ENCODE peak calls at places on chromosomes 7 and 10, in six cellular contexts. C is HCT116, B is cardiac muscle cell, J is stomach, U is mesenchymal stem cell, O is HepG2. E is an unnamed sample.
A peak's percentile ranks its signal among the peaks of the same experiment; 100 is the strongest.

GRCh38 chr10:34333513-34333912 is 481.6 kb downstream of the PARD3 start:
- DNase-seq in O (no peak), C (no peak), U (no peak), J (no peak), B (peak; percentile 27), E (no peak)

GRCh38 chr7:11212816-11213215 is 239.1 kb downstream of the PHF14 start:
- DNase-seq in O (no peak), C (no peak), U (peak; percentile 77), B (peak; percentile 15), J (no peak), E (no peak)

GRCh38 chr7:117478796-117479479 is 887 bp upstream of the CFTR start:
- DNase-seq in O (no peak), U (peak; percentile 16), B (no peak), C (no peak), J (no peak), E (no peak)

GRCh38 chr7:167976-168791 is 24.2 kb upstream of the FAM20C start:
- DNase-seq in U (no peak), J (no peak), C (no peak), O (no peak), B (no peak), E (peak; percentile 38)

GRCh38 chr10:26555719-26556368 is 117.7 kb downstream of the APBB1IP start:
- DNase-seq in B (peak; percentile 91), O (peak; percentile 24), C (no peak), U (no peak), J (peak; percentile 69), E (peak; percentile 64)

GRCh38 chr7:77427996-77428603 is 12.0 kb upstream of the GSAP start:
- DNase-seq in O (no peak), C (no peak), J (no peak), B (peak; percentile 67), U (peak; percentile 64), E (no peak)

GRCh38 chr7:150941351-150941982 is 36.7 kb downstream of the KCNH2 start:
- DNase-seq in O (no peak), B (no peak), U (no peak), J (no peak), C (no peak), E (peak; percentile 32)

GRCh38 chr7:17947606-17948005 is 7.3 kb upstream of the SNX13 start:
- DNase-seq in J (no peak), B (no peak), C (no peak), O (no peak), U (no peak), E (no peak)

GRCh38 chr10:112984756-112985155 is 34.7 kb downstream of the TCF7L2 start:
- DNase-seq in O (no peak), U (no peak), C (no peak), B (no peak), J (no peak), E (no peak)

GRCh38 chr7:29563590-29564454 is at the start of gene PRR15:
- DNase-seq in O (peak; percentile 64), J (peak; percentile 89), C (peak; percentile 76), U (peak; percentile 31), B (peak; percentile 40), E (peak; percentile 59)

GRCh38 chr10:129909080-129909479 is 55.0 kb downstream of the EBF3 start:
- DNase-seq in B (no peak), C (no peak), J (no peak), U (no peak), O (no peak), E (no peak)

GRCh38 chr7:70598976-70599375 is 533.0 kb upstream of the GALNT17 start:
- DNase-seq in J (peak; percentile 75), O (no peak), C (no peak), B (peak; percentile 27), U (no peak), E (no peak)

GRCh38 chr7:123643495-123644428 is 11.9 kb upstream of the LMOD2 start:
- DNase-seq in B (peak; percentile 83), C (peak; percentile 66), J (no peak), O (peak; percentile 60), U (peak; percentile 75), E (no peak)

GRCh38 chr10:5584895-5585516 is 60.2 kb downstream of the CALML3 start:
- DNase-seq in C (peak; percentile 86), O (peak; percentile 62), U (peak; percentile 81), B (peak; percentile 49), J (no peak), E (peak; percentile 38)

GRCh38 chr10:95742529-95742884 is 13.5 kb upstream of the ENTPD1 start:
- DNase-seq in U (no peak), J (peak; percentile 88), C (no peak), B (peak; percentile 81), O (peak; percentile 87), E (no peak)

GRCh38 chr10:118374404-118374803 is 32.3 kb upstream of the FAM204A start:
- DNase-seq in B (no peak), C (no peak), O (no peak), U (no peak), J (no peak), E (no peak)

GRCh38 chr10:70774810-70775678 is 10.1 kb downstream of the TBATA start:
- DNase-seq in C (no peak), O (peak; percentile 8), B (no peak), U (no peak), J (peak; percentile 82), E (peak; percentile 49)

GRCh38 chr10:92850186-92850585 is 1.9 kb downstream of the EXOC6 start:
- DNase-seq in O (no peak), J (no peak), B (no peak), C (no peak), U (no peak), E (no peak)

GRCh38 chr10:68242051-68242450 is 10.1 kb upstream of the ATOH7 start:
- DNase-seq in C (no peak), B (no peak), U (no peak), J (no peak), O (no peak), E (no peak)

GRCh38 chr7:111537134-111537533 is 25.2 kb downstream of the IMMP2L start:
- DNase-seq in J (no peak), B (no peak), U (no peak), O (no peak), C (no peak), E (no peak)

GRCh38 chr10:28984431-28984830 is 304.4 kb upstream of the LYZL1 start:
- DNase-seq in B (peak; percentile 95), U (peak; percentile 84), O (peak; percentile 33), C (no peak), J (peak; percentile 88), E (peak; percentile 89)

GRCh38 chr10:35466661-35467060 is 130.4 kb downstream of the CCNY start:
- DNase-seq in C (no peak), O (no peak), B (no peak), U (no peak), J (no peak), E (no peak)

GRCh38 chr10:97762816-97763215 is 9.0 kb downstream of the SFRP5 start:
- DNase-seq in U (no peak), O (peak; percentile 81), C (no peak), J (no peak), B (peak; percentile 69), E (no peak)

GRCh38 chr10:133391249-133391635 is 2.7 kb upstream of the MTG1 start:
- DNase-seq in J (no peak), U (no peak), O (no peak), B (no peak), C (no peak), E (peak; percentile 42)

GRCh38 chr7:155448632-155449007 is 9.3 kb upstream of the EN2 start:
- DNase-seq in B (no peak), J (no peak), U (no peak), O (no peak), C (no peak), E (peak; percentile 38)
- H3K4me3 ChIP-seq in B (no peak overlapping the region), J (no peak overlapping the region), U (no peak overlapping the region), O (no peak overlapping the region), C (no peak overlapping the region), E (no peak overlapping the region)

DNA sequence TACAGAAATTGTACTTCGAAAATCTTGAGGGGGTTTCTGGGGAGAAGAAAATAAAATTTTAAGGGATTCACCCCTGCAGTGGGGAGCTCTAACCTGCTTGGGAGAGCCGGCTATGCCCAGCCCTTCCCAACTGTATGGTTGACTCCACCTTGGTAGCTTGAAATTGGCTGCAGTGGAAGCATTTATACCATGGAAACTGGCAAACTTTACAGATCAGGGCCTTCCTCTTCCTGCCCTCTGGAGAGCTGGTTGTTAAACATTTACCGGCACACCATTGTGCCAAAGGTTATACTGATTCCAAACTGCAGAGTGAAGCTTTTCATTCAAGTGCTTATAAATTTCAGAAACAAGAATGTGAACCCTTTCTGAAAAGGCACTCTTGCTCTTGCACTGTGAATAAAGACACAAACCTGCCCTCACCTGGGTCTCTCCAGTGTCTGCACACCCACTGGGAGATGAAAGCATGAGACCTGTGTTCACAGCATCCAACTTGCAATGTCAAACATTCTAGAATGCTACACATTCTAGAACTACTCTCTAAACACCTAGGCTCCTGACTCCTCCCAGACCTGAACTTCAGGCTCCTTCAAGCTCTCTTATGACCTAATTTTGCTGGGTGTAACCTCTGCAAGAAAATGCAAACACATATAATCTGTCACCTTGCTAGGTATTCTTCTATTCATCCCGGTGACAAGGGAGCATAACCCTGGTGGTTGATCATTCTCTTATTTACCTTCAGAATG is 44.7 kb downstream of the ABLIM1 start:
- DNase-seq in O (peak; percentile 54), C (no peak), J (peak; percentile 56), B (no peak), U (no peak), E (no peak)
- H3K4me1 ChIP-seq in O (peaks cover 33% of the 10 kb centered on the region), C (peaks cover 11% of the 10 kb centered on the region), J (peaks cover 17% of the 10 kb centered on the region), B (peaks cover 1% of the 10 kb centered on the region), U (peaks cover 8% of the 10 kb centered on the region), E (peaks cover 33% of the 10 kb centered on the region)

GRCh38 chr7:64628192-64628591 is 37.7 kb upstream of the ZNF107 start:
- DNase-seq in C (no peak), J (no peak), U (no peak), O (no peak), B (no peak), E (no peak)
- H3K36me3 ChIP-seq in C (no peaks in the 10 kb centered on the region), J (no peaks in the 10 kb centered on the region), U (no peaks in the 10 kb centered on the region), O (no peaks in the 10 kb centered on the region), B (no peaks in the 10 kb centered on the region), E (no peaks in the 10 kb centered on the region)

GRCh38 chr7:102125127-102125561 is 161.5 kb upstream of the SH2B2 start:
- DNase-seq in C (peak; percentile 79), U (peak; percentile 98), O (no peak), J (no peak), B (peak; percentile 87), E (peak; percentile 90)

GRCh38 chr7:102119925-102120324 is 166.7 kb upstream of the SH2B2 start:
- DNase-seq in O (no peak), J (no peak), B (no peak), C (no peak), U (no peak), E (no peak)

GRCh38 chr7:102120666-102121065 is 166.0 kb upstream of the SH2B2 start:
- DNase-seq in J (no peak), U (peak; percentile 33), C (no peak), B (no peak), O (no peak), E (no peak)

GRCh38 chr7:102119213-102119651 is 167.4 kb upstream of the SH2B2 start:
- DNase-seq in J (no peak), O (peak; percentile 13), U (no peak), B (peak; percentile 78), C (no peak), E (no peak)

GRCh38 chr7:102122026-102122425 is 164.6 kb upstream of the SH2B2 start:
- DNase-seq in C (no peak), B (peak; percentile 70), J (no peak), U (peak; percentile 72), O (no peak), E (no peak)
- H3K4me3 ChIP-seq in C (no peak overlapping the region), B (no peak overlapping the region), J (no peak overlapping the region), U (no peak overlapping the region), O (no peak overlapping the region), E (no peak overlapping the region)

E was measured in lower lobe of right lung.